ENCODE peak calls at places on chromosome X, in seven cellular contexts. One of them, this sample, is unnamed.

GRCh38 chrX:37349131-37350033 is at the start of gene PRRG1:
- DNase-seq in suprapubic skin: peak; percentile 81
- DNase-seq in tibial artery: peak; percentile 86
- DNase-seq in astrocyte: peak; percentile 67
- DNase-seq in iPS DF 6.9: peak; percentile 22
- DNase-seq in SJSA1: peak; percentile 80
- DNase-seq in fibroblast of lung: peak; percentile 83
- DNase-seq in this sample: no peak

GRCh38 chrX:97616883-97617510 is 733.3 kb downstream of the RPA4 start:
- DNase-seq in astrocyte: peak; percentile 58
- DNase-seq in SJSA1: no peak
- DNase-seq in tibial artery: no peak
- DNase-seq in fibroblast of lung: peak; percentile 71
- DNase-seq in iPS DF 6.9: no peak
- DNase-seq in suprapubic skin: no peak
- DNase-seq in this sample: no peak

GRCh38 chrX:13009256-13009655 is 34.3 kb downstream of the TMSB4X start:
- DNase-seq in astrocyte: no peak
- DNase-seq in suprapubic skin: no peak
- DNase-seq in SJSA1: no peak
- DNase-seq in iPS DF 6.9: no peak
- DNase-seq in tibial artery: no peak
- DNase-seq in fibroblast of lung: peak; percentile 45
- DNase-seq in this sample: no peak

GRCh38 chrX:121163443-121163842 is 116.0 kb downstream of the GLUD2 start:
- DNase-seq in astrocyte: no peak
- DNase-seq in SJSA1: no peak
- DNase-seq in suprapubic skin: no peak
- DNase-seq in fibroblast of lung: no peak
- DNase-seq in tibial artery: no peak
- DNase-seq in iPS DF 6.9: no peak
- DNase-seq in this sample: no peak

GRCh38 chrX:68889244-68889643 is 60.4 kb downstream of the EFNB1 start:
- DNase-seq in iPS DF 6.9: no peak
- DNase-seq in suprapubic skin: no peak
- DNase-seq in tibial artery: no peak
- DNase-seq in SJSA1: no peak
- DNase-seq in astrocyte: no peak
- DNase-seq in fibroblast of lung: no peak
- DNase-seq in this sample: no peak

GRCh38 chrX:131068945-131069719 is 11.0 kb downstream of the ARHGAP36 start:
- DNase-seq in fibroblast of lung: peak; percentile 4
- DNase-seq in astrocyte: no peak
- DNase-seq in iPS DF 6.9: peak; percentile 61
- DNase-seq in suprapubic skin: no peak
- DNase-seq in tibial artery: no peak
- DNase-seq in SJSA1: no peak
- DNase-seq in this sample: no peak

GRCh38 chrX:37347420-37347819 is 1.7 kb upstream of the PRRG1 start:
- DNase-seq in suprapubic skin: no peak
- DNase-seq in tibial artery: no peak
- DNase-seq in fibroblast of lung: peak; percentile 20
- DNase-seq in SJSA1: no peak
- DNase-seq in astrocyte: peak; percentile 25
- DNase-seq in iPS DF 6.9: no peak
- DNase-seq in this sample: no peak

GRCh38 chrX:150990910-150991309 is 7.8 kb downstream of the HMGB3 start:
- DNase-seq in tibial artery: no peak
- DNase-seq in astrocyte: no peak
- DNase-seq in iPS DF 6.9: no peak
- DNase-seq in suprapubic skin: no peak
- DNase-seq in SJSA1: no peak
- DNase-seq in fibroblast of lung: no peak
- DNase-seq in this sample: no peak

GRCh38 chrX:37060999-37061398 is 52.8 kb downstream of the FAM47C start:
- DNase-seq in SJSA1: no peak
- DNase-seq in astrocyte: peak; percentile 6
- DNase-seq in tibial artery: no peak
- DNase-seq in suprapubic skin: no peak
- DNase-seq in fibroblast of lung: peak; percentile 34
- DNase-seq in iPS DF 6.9: peak; percentile 27
- DNase-seq in this sample: no peak

GRCh38 chrX:48043056-48043455 is 28.4 kb downstream of the ZNF630 start:
- DNase-seq in tibial artery: no peak
- DNase-seq in SJSA1: no peak
- DNase-seq in iPS DF 6.9: no peak
- DNase-seq in astrocyte: no peak
- DNase-seq in fibroblast of lung: no peak
- DNase-seq in suprapubic skin: no peak
- DNase-seq in this sample: no peak

GRCh38 chrX:46574941-46575381 is 1.4 kb downstream of the CHST7 start:
- DNase-seq in iPS DF 6.9: no peak
- DNase-seq in tibial artery: no peak
- DNase-seq in fibroblast of lung: peak; percentile 35
- DNase-seq in astrocyte: no peak
- DNase-seq in suprapubic skin: no peak
- DNase-seq in SJSA1: no peak
- DNase-seq in this sample: peak; percentile 53

GRCh38 chrX:92230628-92231027 is 451.5 kb downstream of the PCDH11X start:
- DNase-seq in suprapubic skin: no peak
- DNase-seq in fibroblast of lung: no peak
- DNase-seq in astrocyte: no peak
- DNase-seq in SJSA1: no peak
- DNase-seq in tibial artery: no peak
- DNase-seq in iPS DF 6.9: no peak
- DNase-seq in this sample: no peak

GRCh38 chrX:14029039-14029424 is 660 bp downstream of the GEMIN8 start:
- DNase-seq in astrocyte: no peak
- DNase-seq in iPS DF 6.9: no peak
- DNase-seq in tibial artery: no peak
- DNase-seq in fibroblast of lung: no peak
- DNase-seq in SJSA1: no peak
- DNase-seq in suprapubic skin: no peak
- DNase-seq in this sample: no peak

GRCh38 chrX:70444326-70445196 is at the start of gene DLG3:
- DNase-seq in tibial artery: no peak
- DNase-seq in iPS DF 6.9: no peak
- DNase-seq in fibroblast of lung: peak; percentile 41
- DNase-seq in SJSA1: no peak
- DNase-seq in suprapubic skin: no peak
- DNase-seq in astrocyte: no peak
- DNase-seq in this sample: no peak

GRCh38 chrX:46722742-46723568 is 36.0 kb downstream of the SLC9A7 start:
- DNase-seq in SJSA1: no peak
- DNase-seq in iPS DF 6.9: no peak
- DNase-seq in tibial artery: no peak
- DNase-seq in astrocyte: peak; percentile 48
- DNase-seq in fibroblast of lung: peak; percentile 58
- DNase-seq in suprapubic skin: no peak
- DNase-seq in this sample: no peak

GRCh38 chrX:108313662-108314061 is 124.6 kb downstream of the COL4A6 start:
- DNase-seq in astrocyte: peak; percentile 32
- DNase-seq in iPS DF 6.9: no peak
- DNase-seq in suprapubic skin: no peak
- DNase-seq in fibroblast of lung: peak; percentile 51
- DNase-seq in SJSA1: no peak
- DNase-seq in tibial artery: no peak
- DNase-seq in this sample: no peak

GRCh38 chrX:137565318-137565904 is 516 bp upstream of the ZIC3 start:
- DNase-seq in SJSA1: no peak
- DNase-seq in iPS DF 6.9: no peak
- DNase-seq in suprapubic skin: no peak
- DNase-seq in astrocyte: no peak
- DNase-seq in fibroblast of lung: no peak
- DNase-seq in tibial artery: no peak
- DNase-seq in this sample: no peak

DNA sequence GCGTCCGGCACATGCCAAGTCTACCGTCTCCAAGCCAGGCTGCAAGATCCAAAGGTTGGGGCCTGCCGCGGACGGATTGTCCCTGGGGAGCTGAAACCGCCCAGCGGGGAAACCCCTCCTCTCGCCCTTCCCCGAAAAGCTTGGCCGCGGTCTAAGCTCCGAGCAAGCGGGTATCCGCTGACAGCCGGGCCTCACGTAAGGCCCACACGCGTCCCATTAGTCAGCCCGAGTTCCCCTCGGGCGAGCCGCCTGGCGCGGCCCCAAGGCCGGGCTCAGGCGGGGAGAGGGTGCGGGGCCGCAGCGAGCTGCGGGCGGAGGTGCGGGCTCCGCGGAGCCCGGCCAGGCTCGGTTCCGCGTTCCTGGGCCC is 6.9 kb upstream of the BCOR start:
- DNase-seq in suprapubic skin: no peak
- DNase-seq in tibial artery: peak; percentile 90
- DNase-seq in SJSA1: peak; percentile 73
- DNase-seq in astrocyte: no peak
- DNase-seq in iPS DF 6.9: no peak
- DNase-seq in fibroblast of lung: peak; percentile 69
- DNase-seq in this sample: no peak
- H3K4me1 ChIP-seq in suprapubic skin: peaks cover 39% of the 10 kb centered on the region
- H3K4me1 ChIP-seq in tibial artery: peaks cover 70% of the 10 kb centered on the region
- H3K4me1 ChIP-seq in SJSA1: peaks cover 44% of the 10 kb centered on the region
- H3K4me1 ChIP-seq in astrocyte: peaks cover 31% of the 10 kb centered on the region
- H3K4me1 ChIP-seq in iPS DF 6.9: peaks cover 6% of the 10 kb centered on the region
- H3K4me1 ChIP-seq in fibroblast of lung: peaks cover 3% of the 10 kb centered on the region
- H3K4me1 ChIP-seq in this sample: peaks cover 6% of the 10 kb centered on the region

DNA sequence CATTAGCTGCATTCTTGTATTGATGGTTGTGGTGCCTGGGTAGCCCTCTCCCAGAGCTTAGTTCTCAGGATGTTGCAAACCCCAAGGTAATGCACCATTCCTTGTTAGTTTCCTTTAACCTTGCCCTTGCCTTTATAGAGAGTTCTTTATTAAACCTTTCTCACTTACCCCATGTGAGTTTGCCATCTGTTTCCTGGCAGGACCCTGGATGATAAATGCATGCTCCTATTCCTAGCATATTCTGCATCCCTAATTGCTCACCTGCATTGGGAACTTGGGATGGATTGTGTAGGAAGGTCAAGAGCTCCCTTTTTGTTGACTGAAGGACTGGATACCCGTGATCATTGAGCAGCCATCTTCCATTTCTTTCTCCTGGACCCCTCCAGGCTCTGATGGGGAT is 59.9 kb upstream of the AP1S2 start:
- DNase-seq in suprapubic skin: no peak
- DNase-seq in SJSA1: no peak
- DNase-seq in tibial artery: no peak
- DNase-seq in fibroblast of lung: no peak
- DNase-seq in astrocyte: no peak
- DNase-seq in iPS DF 6.9: no peak
- DNase-seq in this sample: no peak
- H3K4me1 ChIP-seq in suprapubic skin: no peaks in the 10 kb centered on the region
- H3K4me1 ChIP-seq in SJSA1: no peaks in the 10 kb centered on the region
- H3K4me1 ChIP-seq in tibial artery: no peaks in the 10 kb centered on the region
- H3K4me1 ChIP-seq in fibroblast of lung: no peaks in the 10 kb centered on the region
- H3K4me1 ChIP-seq in astrocyte: peaks cover 2% of the 10 kb centered on the region
- H3K4me1 ChIP-seq in iPS DF 6.9: no peaks in the 10 kb centered on the region
- H3K4me1 ChIP-seq in this sample: no peaks in the 10 kb centered on the region

GRCh38 chrX:2708601-2709200 is 17.6 kb downstream of the CD99 start:
- DNase-seq in tibial artery: no peak
- DNase-seq in astrocyte: no peak
- DNase-seq in SJSA1: no peak
- DNase-seq in fibroblast of lung: no peak
- DNase-seq in suprapubic skin: no peak
- DNase-seq in iPS DF 6.9: no peak
- DNase-seq in this sample: no peak

GRCh38 chrX:2707334-2707760 is 16.3 kb downstream of the CD99 start:
- DNase-seq in astrocyte: peak; percentile 70
- DNase-seq in iPS DF 6.9: no peak
- DNase-seq in suprapubic skin: peak; percentile 91
- DNase-seq in SJSA1: peak; percentile 94
- DNase-seq in tibial artery: peak; percentile 80
- DNase-seq in fibroblast of lung: peak; percentile 81
- DNase-seq in this sample: peak; percentile 17

GRCh38 chrX:2710041-2710471 is 19.0 kb downstream of the CD99 start:
- DNase-seq in SJSA1: peak; percentile 56
- DNase-seq in tibial artery: no peak
- DNase-seq in astrocyte: peak; percentile 67
- DNase-seq in iPS DF 6.9: no peak
- DNase-seq in fibroblast of lung: peak; percentile 72
- DNase-seq in suprapubic skin: peak; percentile 84
- DNase-seq in this sample: no peak

GRCh38 chrX:2710496-2710895 is 19.4 kb downstream of the CD99 start:
- DNase-seq in tibial artery: no peak
- DNase-seq in suprapubic skin: no peak
- DNase-seq in SJSA1: peak; percentile 61
- DNase-seq in fibroblast of lung: peak; percentile 32
- DNase-seq in iPS DF 6.9: no peak
- DNase-seq in astrocyte: no peak
- DNase-seq in this sample: peak; percentile 26

GRCh38 chrX:2708016-2708415 is 16.9 kb downstream of the CD99 start:
- DNase-seq in iPS DF 6.9: no peak
- DNase-seq in tibial artery: no peak
- DNase-seq in astrocyte: no peak
- DNase-seq in fibroblast of lung: no peak
- DNase-seq in suprapubic skin: no peak
- DNase-seq in SJSA1: no peak
- DNase-seq in this sample: no peak
- H3K4me1 ChIP-seq in iPS DF 6.9: peaks cover 11% of the 10 kb centered on the region
- H3K4me1 ChIP-seq in tibial artery: peaks cover 39% of the 10 kb centered on the region
- H3K4me1 ChIP-seq in astrocyte: peaks cover 67% of the 10 kb centered on the region
- H3K4me1 ChIP-seq in fibroblast of lung: peaks cover 39% of the 10 kb centered on the region
- H3K4me1 ChIP-seq in suprapubic skin: peaks cover 85% of the 10 kb centered on the region
- H3K4me1 ChIP-seq in SJSA1: peaks cover 42% of the 10 kb centered on the region
- H3K4me1 ChIP-seq in this sample: peaks cover 67% of the 10 kb centered on the region

GRCh38 chrX:109710181-109710580 is 22.9 kb downstream of the ACSL4 start:
- DNase-seq in astrocyte: peak; percentile 39
- DNase-seq in iPS DF 6.9: no peak
- DNase-seq in SJSA1: no peak
- DNase-seq in fibroblast of lung: peak; percentile 50
- DNase-seq in tibial artery: no peak
- DNase-seq in suprapubic skin: no peak
- DNase-seq in this sample: no peak

GRCh38 chrX:109709129-109709631 is 23.9 kb downstream of the ACSL4 start:
- DNase-seq in astrocyte: peak; percentile 63
- DNase-seq in tibial artery: no peak
- DNase-seq in suprapubic skin: no peak
- DNase-seq in fibroblast of lung: peak; percentile 72
- DNase-seq in SJSA1: no peak
- DNase-seq in iPS DF 6.9: no peak
- DNase-seq in this sample: no peak

GRCh38 chrX:109704563-109704962 is 28.5 kb downstream of the ACSL4 start:
- DNase-seq in astrocyte: no peak
- DNase-seq in tibial artery: no peak
- DNase-seq in iPS DF 6.9: no peak
- DNase-seq in SJSA1: no peak
- DNase-seq in suprapubic skin: no peak
- DNase-seq in fibroblast of lung: no peak
- DNase-seq in this sample: no peak

GRCh38 chrX:109707322-109707721 is 25.7 kb downstream of the ACSL4 start:
- DNase-seq in tibial artery: no peak
- DNase-seq in iPS DF 6.9: no peak
- DNase-seq in suprapubic skin: no peak
- DNase-seq in SJSA1: no peak
- DNase-seq in astrocyte: no peak
- DNase-seq in fibroblast of lung: no peak
- DNase-seq in this sample: no peak
- H3K4me1 ChIP-seq in tibial artery: no peaks in the 10 kb centered on the region
- H3K4me1 ChIP-seq in iPS DF 6.9: no peaks in the 10 kb centered on the region
- H3K4me1 ChIP-seq in suprapubic skin: peaks cover 5% of the 10 kb centered on the region
- H3K4me1 ChIP-seq in SJSA1: no peaks in the 10 kb centered on the region
- H3K4me1 ChIP-seq in astrocyte: peaks cover 6% of the 10 kb centered on the region
- H3K4me1 ChIP-seq in fibroblast of lung: no peaks in the 10 kb centered on the region
- H3K4me1 ChIP-seq in this sample: peaks cover 15% of the 10 kb centered on the region